ENCODE peak calls at places on chromosomes 4 and X, in ten cellular contexts. One of them, this sample, is unnamed.

GRCh38 chr4:67575232-67575888 is 16.8 kb downstream of the STAP1 start:
- DNase-seq in SW480: no peak
- DNase-seq in A172: no peak
- DNase-seq in stomach: no peak
- DNase-seq in germinal center: peak; percentile 67
- DNase-seq in T-helper 2 cell: no peak
- DNase-seq in amygdala: no peak
- DNase-seq in HCEC 1CT: no peak
- DNase-seq in DMS 273 treated with DMSO at 0.1 percent for 48 hours: peak; percentile 60
- DNase-seq in thyroid gland: no peak
- DNase-seq in this sample: no peak

GRCh38 chr4:44038811-44039210 is 409.8 kb downstream of the KCTD8 start:
- DNase-seq in amygdala: no peak
- DNase-seq in thyroid gland: no peak
- DNase-seq in HCEC 1CT: no peak
- DNase-seq in DMS 273 treated with DMSO at 0.1 percent for 48 hours: no peak
- DNase-seq in A172: no peak
- DNase-seq in SW480: no peak
- DNase-seq in T-helper 2 cell: no peak
- DNase-seq in stomach: no peak
- DNase-seq in germinal center: no peak
- DNase-seq in this sample: no peak

GRCh38 chrX:13598877-13599276 is 29.5 kb downstream of the EGFL6 start:
- DNase-seq in A172: no peak
- DNase-seq in HCEC 1CT: peak; percentile 2
- DNase-seq in amygdala: no peak
- DNase-seq in DMS 273 treated with DMSO at 0.1 percent for 48 hours: no peak
- DNase-seq in SW480: no peak
- DNase-seq in stomach: no peak
- DNase-seq in thyroid gland: no peak
- DNase-seq in germinal center: no peak
- DNase-seq in T-helper 2 cell: no peak
- DNase-seq in this sample: no peak

GRCh38 chrX:8424941-8425340 is 39.7 kb upstream of the VCX3B start:
- DNase-seq in SW480: no peak
- DNase-seq in germinal center: no peak
- DNase-seq in DMS 273 treated with DMSO at 0.1 percent for 48 hours: no peak
- DNase-seq in HCEC 1CT: no peak
- DNase-seq in T-helper 2 cell: no peak
- DNase-seq in stomach: no peak
- DNase-seq in thyroid gland: no peak
- DNase-seq in A172: no peak
- DNase-seq in amygdala: no peak
- DNase-seq in this sample: no peak

GRCh38 chrX:154463611-154464220 is 5.6 kb downstream of the PLXNA3 start:
- DNase-seq in thyroid gland: no peak
- DNase-seq in DMS 273 treated with DMSO at 0.1 percent for 48 hours: no peak
- DNase-seq in amygdala: no peak
- DNase-seq in germinal center: no peak
- DNase-seq in T-helper 2 cell: no peak
- DNase-seq in A172: no peak
- DNase-seq in SW480: no peak
- DNase-seq in HCEC 1CT: no peak
- DNase-seq in stomach: no peak
- DNase-seq in this sample: no peak

GRCh38 chrX:143648705-143649104 is 12.8 kb upstream of the SLITRK4 start:
- DNase-seq in HCEC 1CT: no peak
- DNase-seq in stomach: no peak
- DNase-seq in germinal center: no peak
- DNase-seq in T-helper 2 cell: no peak
- DNase-seq in DMS 273 treated with DMSO at 0.1 percent for 48 hours: no peak
- DNase-seq in SW480: peak; percentile 3
- DNase-seq in amygdala: no peak
- DNase-seq in A172: peak; percentile 14
- DNase-seq in thyroid gland: peak; percentile 1
- DNase-seq in this sample: no peak

GRCh38 chr4:76716020-76716419 is 181.9 kb downstream of the SOWAHB start:
- DNase-seq in SW480: no peak
- DNase-seq in germinal center: no peak
- DNase-seq in HCEC 1CT: no peak
- DNase-seq in DMS 273 treated with DMSO at 0.1 percent for 48 hours: no peak
- DNase-seq in stomach: no peak
- DNase-seq in T-helper 2 cell: no peak
- DNase-seq in amygdala: no peak
- DNase-seq in thyroid gland: no peak
- DNase-seq in A172: no peak
- DNase-seq in this sample: no peak

GRCh38 chrX:24231169-24231568 is 81.6 kb downstream of the ZFX start:
- DNase-seq in amygdala: no peak
- DNase-seq in HCEC 1CT: peak; percentile 74
- DNase-seq in thyroid gland: no peak
- DNase-seq in SW480: peak; percentile 67
- DNase-seq in DMS 273 treated with DMSO at 0.1 percent for 48 hours: no peak
- DNase-seq in T-helper 2 cell: no peak
- DNase-seq in germinal center: no peak
- DNase-seq in stomach: no peak
- DNase-seq in A172: peak; percentile 65
- DNase-seq in this sample: no peak

GRCh38 chr4:89419121-89419695 is 111.6 kb upstream of the GPRIN3 start:
- DNase-seq in HCEC 1CT: no peak
- DNase-seq in A172: no peak
- DNase-seq in germinal center: no peak
- DNase-seq in SW480: no peak
- DNase-seq in thyroid gland: no peak
- DNase-seq in DMS 273 treated with DMSO at 0.1 percent for 48 hours: no peak
- DNase-seq in T-helper 2 cell: no peak
- DNase-seq in stomach: no peak
- DNase-seq in amygdala: no peak
- DNase-seq in this sample: no peak

GRCh38 chr4:59848457-59848856 is 1351.7 kb upstream of the ADGRL3 start:
- DNase-seq in DMS 273 treated with DMSO at 0.1 percent for 48 hours: no peak
- DNase-seq in T-helper 2 cell: no peak
- DNase-seq in HCEC 1CT: no peak
- DNase-seq in thyroid gland: no peak
- DNase-seq in amygdala: no peak
- DNase-seq in A172: no peak
- DNase-seq in germinal center: no peak
- DNase-seq in stomach: no peak
- DNase-seq in SW480: no peak
- DNase-seq in this sample: no peak

GRCh38 chr4:152983774-152984411 is 47.8 kb downstream of the FHDC1 start:
- DNase-seq in amygdala: no peak
- DNase-seq in A172: peak; percentile 83
- DNase-seq in DMS 273 treated with DMSO at 0.1 percent for 48 hours: no peak
- DNase-seq in stomach: no peak
- DNase-seq in T-helper 2 cell: no peak
- DNase-seq in SW480: no peak
- DNase-seq in germinal center: no peak
- DNase-seq in thyroid gland: no peak
- DNase-seq in HCEC 1CT: peak; percentile 4
- DNase-seq in this sample: no peak

GRCh38 chr4:177403746-177404145 is 38.5 kb downstream of the AGA start:
- DNase-seq in amygdala: no peak
- DNase-seq in T-helper 2 cell: no peak
- DNase-seq in A172: no peak
- DNase-seq in DMS 273 treated with DMSO at 0.1 percent for 48 hours: peak; percentile 7
- DNase-seq in HCEC 1CT: no peak
- DNase-seq in germinal center: no peak
- DNase-seq in stomach: no peak
- DNase-seq in SW480: no peak
- DNase-seq in thyroid gland: no peak
- DNase-seq in this sample: no peak

GRCh38 chr4:103478729-103479128 is 241.1 kb downstream of the TACR3 start:
- DNase-seq in thyroid gland: no peak
- DNase-seq in germinal center: no peak
- DNase-seq in SW480: no peak
- DNase-seq in HCEC 1CT: peak; percentile 20
- DNase-seq in DMS 273 treated with DMSO at 0.1 percent for 48 hours: no peak
- DNase-seq in stomach: no peak
- DNase-seq in T-helper 2 cell: no peak
- DNase-seq in amygdala: no peak
- DNase-seq in A172: no peak
- DNase-seq in this sample: no peak

GRCh38 chrX:69616520-69617203 is 749 bp downstream of the EDA start:
- DNase-seq in A172: no peak
- DNase-seq in amygdala: no peak
- DNase-seq in DMS 273 treated with DMSO at 0.1 percent for 48 hours: no peak
- DNase-seq in HCEC 1CT: no peak
- DNase-seq in SW480: peak; percentile 33
- DNase-seq in stomach: peak; percentile 25
- DNase-seq in thyroid gland: peak; percentile 33
- DNase-seq in germinal center: no peak
- DNase-seq in T-helper 2 cell: no peak
- DNase-seq in this sample: peak; percentile 42

GRCh38 chr4:89307446-89308160 is at the start of gene GPRIN3:
- DNase-seq in stomach: peak; percentile 61
- DNase-seq in amygdala: no peak
- DNase-seq in HCEC 1CT: no peak
- DNase-seq in thyroid gland: peak; percentile 51
- DNase-seq in SW480: no peak
- DNase-seq in germinal center: peak; percentile 63
- DNase-seq in A172: peak; percentile 4
- DNase-seq in DMS 273 treated with DMSO at 0.1 percent for 48 hours: peak; percentile 91
- DNase-seq in T-helper 2 cell: peak; percentile 58
- DNase-seq in this sample: peak; percentile 23

GRCh38 chr4:95472538-95472937 is 76.2 kb downstream of the UNC5C start:
- DNase-seq in T-helper 2 cell: no peak
- DNase-seq in germinal center: no peak
- DNase-seq in thyroid gland: no peak
- DNase-seq in A172: no peak
- DNase-seq in stomach: no peak
- DNase-seq in HCEC 1CT: no peak
- DNase-seq in SW480: no peak
- DNase-seq in amygdala: no peak
- DNase-seq in DMS 273 treated with DMSO at 0.1 percent for 48 hours: no peak
- DNase-seq in this sample: no peak

GRCh38 chr4:139144911-139145551 is 32.0 kb downstream of the ELF2 start:
- DNase-seq in amygdala: no peak
- DNase-seq in stomach: peak; percentile 59
- DNase-seq in thyroid gland: peak; percentile 78
- DNase-seq in SW480: no peak
- DNase-seq in DMS 273 treated with DMSO at 0.1 percent for 48 hours: peak; percentile 23
- DNase-seq in germinal center: no peak
- DNase-seq in HCEC 1CT: no peak
- DNase-seq in T-helper 2 cell: no peak
- DNase-seq in A172: no peak
- DNase-seq in this sample: no peak

GRCh38 chrX:40366661-40367060 is 214.1 kb upstream of the ATP6AP2 start:
- DNase-seq in DMS 273 treated with DMSO at 0.1 percent for 48 hours: no peak
- DNase-seq in T-helper 2 cell: no peak
- DNase-seq in germinal center: no peak
- DNase-seq in A172: no peak
- DNase-seq in HCEC 1CT: no peak
- DNase-seq in SW480: no peak
- DNase-seq in stomach: no peak
- DNase-seq in thyroid gland: no peak
- DNase-seq in amygdala: no peak
- DNase-seq in this sample: no peak

GRCh38 chr4:76279462-76279861 is 27.1 kb upstream of the STBD1 start:
- DNase-seq in A172: no peak
- DNase-seq in thyroid gland: no peak
- DNase-seq in stomach: no peak
- DNase-seq in SW480: no peak
- DNase-seq in T-helper 2 cell: no peak
- DNase-seq in amygdala: no peak
- DNase-seq in HCEC 1CT: no peak
- DNase-seq in DMS 273 treated with DMSO at 0.1 percent for 48 hours: no peak
- DNase-seq in germinal center: no peak
- DNase-seq in this sample: no peak

GRCh38 chr4:153082322-153083301 is 121.6 kb upstream of the TRIM2 start:
- DNase-seq in amygdala: no peak
- DNase-seq in SW480: no peak
- DNase-seq in stomach: no peak
- DNase-seq in DMS 273 treated with DMSO at 0.1 percent for 48 hours: no peak
- DNase-seq in germinal center: peak; percentile 41
- DNase-seq in A172: no peak
- DNase-seq in thyroid gland: no peak
- DNase-seq in HCEC 1CT: no peak
- DNase-seq in T-helper 2 cell: no peak
- DNase-seq in this sample: no peak

GRCh38 chr4:978957-979701 is 5.8 kb upstream of the DGKQ start:
- DNase-seq in DMS 273 treated with DMSO at 0.1 percent for 48 hours: no peak
- DNase-seq in HCEC 1CT: peak; percentile 39
- DNase-seq in amygdala: no peak
- DNase-seq in SW480: no peak
- DNase-seq in germinal center: no peak
- DNase-seq in stomach: no peak
- DNase-seq in thyroid gland: no peak
- DNase-seq in A172: peak; percentile 27
- DNase-seq in T-helper 2 cell: no peak
- DNase-seq in this sample: no peak

GRCh38 chrX:151902813-151903591 is 9.7 kb upstream of the MAGEA4 start:
- DNase-seq in A172: peak; percentile 91
- DNase-seq in thyroid gland: peak; percentile 6
- DNase-seq in SW480: peak; percentile 65
- DNase-seq in T-helper 2 cell: no peak
- DNase-seq in germinal center: no peak
- DNase-seq in HCEC 1CT: peak; percentile 83
- DNase-seq in amygdala: no peak
- DNase-seq in DMS 273 treated with DMSO at 0.1 percent for 48 hours: no peak
- DNase-seq in stomach: no peak
- DNase-seq in this sample: peak; percentile 0

This sample was measured in NCI-H446 treated with DMSO at 0.1 percent for 48 hours.